ENCODE peak calls at places on chromosomes 3 and 15, in five cellular contexts. H is H1, G is HepG2, I is NT2/D1, C is GM12878. T is an unnamed sample.

GRCh38 chr3:50405249-50405648 is 45.9 kb upstream of the TMEM115 start:
- DNase-seq in H (peak; percentile 15), G (peak; percentile 18), I (peak; percentile 47), C (no peak), T (peak; percentile 46)

GRCh38 chr3:167653155-167653554 is 587 bp downstream of the WDR49 start:
- DNase-seq in H (no peak), G (no peak), I (peak; percentile 15), C (no peak), T (no peak)

GRCh38 chr3:160130950-160131349 is 94.3 kb upstream of the C3orf80 start:
- DNase-seq in H (no peak), G (no peak), I (no peak), C (no peak), T (no peak)

GRCh38 chr3:14487821-14488220 is 52.3 kb downstream of the GRIP2 start:
- DNase-seq in H (no peak), G (no peak), I (no peak), C (no peak), T (no peak)

GRCh38 chr3:30611613-30612421 is 5.4 kb downstream of the TGFBR2 start:
- DNase-seq in H (no peak), G (no peak), I (no peak), C (no peak), T (no peak)

GRCh38 chr15:90749754-90750153 is 32.6 kb downstream of the BLM start:
- DNase-seq in H (no peak), G (no peak), I (no peak), C (no peak), T (no peak)

GRCh38 chr3:169945313-169945712 is 21.3 kb upstream of the SEC62 start:
- DNase-seq in H (no peak), G (no peak), I (no peak), C (peak; percentile 85), T (peak; percentile 28)

GRCh38 chr15:42457445-42458442 is 33.2 kb downstream of the ZNF106 start:
- DNase-seq in H (peak; percentile 82), G (no peak), I (peak; percentile 76), C (peak; percentile 45), T (no peak)

GRCh38 chr15:101384276-101384675 is 89.2 kb upstream of the SNRPA1 start:
- DNase-seq in H (no peak), G (no peak), I (no peak), C (no peak), T (no peak)

GRCh38 chr15:53880353-53880752 is 97.9 kb upstream of the UNC13C start:
- DNase-seq in H (no peak), G (no peak), I (no peak), C (no peak), T (no peak)

GRCh38 chr15:69666441-69666882 is 213.8 kb downstream of the RPLP1 start:
- DNase-seq in H (no peak), G (no peak), I (no peak), C (no peak), T (no peak)

GRCh38 chr3:172911142-172911541 is 160.6 kb downstream of the ECT2 start:
- DNase-seq in H (no peak), G (no peak), I (no peak), C (no peak), T (no peak)

GRCh38 chr3:23174426-23175039 is 28.6 kb upstream of the UBE2E2 start:
- DNase-seq in H (no peak), G (no peak), I (no peak), C (no peak), T (no peak)

GRCh38 chr3:147411235-147411607 is 2.1 kb downstream of the ZIC1 start:
- DNase-seq in H (no peak), G (no peak), I (no peak), C (no peak), T (no peak)

GRCh38 chr3:177236704-177237103 is 39.4 kb upstream of the TBL1XR1 start:
- DNase-seq in H (no peak), G (no peak), I (no peak), C (no peak), T (no peak)

GRCh38 chr3:11989383-11990050 is 14.7 kb upstream of the SYN2 start:
- DNase-seq in H (no peak), G (no peak), I (no peak), C (no peak), T (no peak)

GRCh38 chr3:119310052-119310451 is 15.9 kb downstream of the ARHGAP31 start:
- DNase-seq in H (no peak), G (no peak), I (no peak), C (no peak), T (no peak)
- TF ChIP-seq SUZ12 in H (no peak), G (no peak), I (no peak), C (no peak), T (no peak)

GRCh38 chr3:52295809-52296208 is 8.2 kb downstream of the GLYCTK start:
- DNase-seq in H (no peak), G (no peak), I (no peak), C (no peak), T (no peak)
- TF ChIP-seq SUZ12 in H (no peak), G (no peak), I (no peak), C (no peak), T (no peak)

GRCh38 chr3:186281172-186281571 is 80.9 kb downstream of the DGKG start:
- DNase-seq in H (no peak), G (no peak), I (no peak), C (no peak), T (no peak)
- TF ChIP-seq SUZ12 in H (no peak), G (no peak), I (no peak), C (no peak), T (no peak)

GRCh38 chr3:66220602-66221377 is at the start of gene SLC25A26:
- DNase-seq in H (peak; percentile 81), G (peak; percentile 93), I (peak; percentile 94), C (peak; percentile 82), T (peak; percentile 97)

GRCh38 chr3:66224220-66224619 is 3.4 kb downstream of the SLC25A26 start:
- DNase-seq in H (no peak), G (no peak), I (no peak), C (no peak), T (no peak)

GRCh38 chr3:66215106-66215505 is 5.7 kb upstream of the SLC25A26 start:
- DNase-seq in H (no peak), G (peak; percentile 59), I (no peak), C (no peak), T (no peak)

DNA sequence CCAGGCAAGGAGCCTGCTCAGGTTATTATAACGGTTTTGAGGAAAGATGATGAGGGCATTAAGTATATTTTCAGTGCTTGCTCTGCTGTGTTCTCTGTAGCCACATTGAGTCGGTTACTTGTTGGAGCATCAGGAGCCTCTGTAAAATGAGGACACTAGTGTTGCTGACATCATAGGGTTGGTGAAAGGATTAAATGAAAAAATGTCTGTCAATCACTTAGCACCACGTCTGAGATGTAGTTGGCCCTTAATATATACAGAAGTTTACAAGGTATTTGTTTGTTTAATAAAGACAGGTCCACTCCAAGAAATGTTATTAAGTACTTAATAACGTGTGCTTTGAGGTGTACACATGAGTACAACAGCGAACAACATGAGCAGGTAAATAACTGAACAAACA is 735 bp upstream of the SLC25A26 start:
- DNase-seq in H (no peak), G (no peak), I (no peak), C (no peak), T (no peak)
- TF ChIP-seq SUZ12 in H (no peak), G (no peak), I (no peak), C (no peak), T (no peak)

GRCh38 chr15:76823903-76824302 is 81.2 kb downstream of the SCAPER start:
- DNase-seq in H (no peak), G (no peak), I (no peak), C (no peak), T (no peak)

GRCh38 chr15:76823303-76823702 is 81.8 kb downstream of the SCAPER start:
- DNase-seq in H (no peak), G (no peak), I (no peak), C (no peak), T (no peak)
- TF ChIP-seq SUZ12 in H (no peak), G (no peak), I (no peak), C (no peak), T (no peak)

GRCh38 chr15:45869034-45869668 is 234.3 kb downstream of the SQOR start:
- DNase-seq in H (no peak), G (no peak), I (no peak), C (no peak), T (no peak)
- TF ChIP-seq SUZ12 in H (no peak), G (no peak), I (no peak), C (no peak), T (no peak)

DNA sequence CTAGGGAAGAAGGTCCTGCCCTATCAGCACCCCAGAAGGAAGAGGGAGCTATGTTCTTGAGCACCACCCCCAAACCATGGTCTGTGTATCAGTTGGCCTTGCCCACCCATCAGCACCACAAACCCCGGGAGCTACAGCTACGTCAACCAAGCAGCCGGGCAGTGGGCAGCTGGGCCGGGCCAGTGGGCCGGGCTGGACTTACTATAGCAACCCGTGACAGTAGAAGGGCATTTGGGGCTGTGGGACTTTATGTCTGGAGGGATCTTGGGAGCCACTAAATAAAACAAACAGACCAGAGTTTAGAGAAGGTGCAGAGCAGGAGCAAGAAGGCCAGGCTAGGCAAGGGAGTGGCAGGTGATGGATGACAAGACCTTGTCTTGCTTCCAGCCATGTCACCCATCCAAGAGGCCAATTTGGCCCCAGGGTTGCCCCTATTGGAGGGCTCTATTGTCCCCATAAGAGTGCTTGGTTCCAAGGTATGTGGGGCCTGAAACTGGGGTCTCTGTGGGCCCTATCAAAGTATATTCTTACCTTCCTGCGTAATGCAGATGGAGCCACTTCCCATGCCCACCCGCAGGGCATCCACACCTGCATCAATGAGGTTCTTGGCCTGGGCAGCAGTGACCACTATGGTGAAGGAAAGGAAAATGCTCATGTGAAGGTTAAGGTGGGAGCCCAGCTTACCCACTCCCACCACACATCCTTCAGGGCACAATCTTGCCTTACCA is 3.2 kb downstream of the IMPDH2 start:
- DNase-seq in H (no peak), G (no peak), I (no peak), C (no peak), T (no peak)
- TF ChIP-seq SUZ12 in H (no peak), G (no peak), I (no peak), C (no peak), T (no peak)

GRCh38 chr3:51799879-51800757 is 21.1 kb upstream of the IQCF6 start:
- DNase-seq in H (no peak), G (peak; percentile 49), I (peak; percentile 50), C (peak; percentile 5), T (peak; percentile 54)
- TF ChIP-seq SUZ12 in H (no peak), G (no peak), I (no peak), C (no peak), T (no peak)

DNA sequence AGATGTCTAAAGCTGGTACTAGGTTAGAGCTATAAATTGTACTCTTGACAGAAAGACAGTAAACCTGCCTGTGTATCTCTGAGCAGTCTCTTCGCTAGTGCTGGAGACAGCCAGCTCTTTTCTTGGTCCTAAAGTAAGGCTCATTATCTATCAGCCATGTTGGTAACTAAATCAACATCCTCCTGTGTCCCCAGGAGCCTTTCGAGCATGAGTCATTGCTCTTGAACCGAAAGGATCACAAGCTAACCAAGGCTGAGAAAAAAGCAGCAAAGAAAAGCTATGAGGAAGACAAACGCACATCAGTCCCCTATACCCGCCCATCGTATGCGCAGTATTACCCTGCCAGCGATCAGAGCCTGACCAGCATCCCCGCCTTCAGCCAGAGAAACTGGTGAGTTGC is 25.0 kb upstream of the TEX264 start:
- DNase-seq in H (no peak), G (no peak), I (no peak), C (no peak), T (no peak)
- TF ChIP-seq SUZ12 in H (no peak), G (no peak), I (no peak), C (no peak), T (no peak)